ENCODE peak calls at places on chromosomes 12 and 14, in four cellular contexts. One of them, this sample, is unnamed.
A peak's percentile ranks its signal among the peaks of the same experiment; 100 is the strongest.

GRCh38 chr12:4809013-4809448 is 88.8 kb downstream of the GALNT8 start:
- DNase-seq in T47D: no peak
- DNase-seq in amniotic stem cell: no peak
- DNase-seq in ureter: no peak
- DNase-seq in this sample: no peak

GRCh38 chr14:26191123-26191522 is 406.7 kb downstream of the NOVA1 start:
- DNase-seq in T47D: peak; percentile 48
- DNase-seq in amniotic stem cell: no peak
- DNase-seq in ureter: no peak
- DNase-seq in this sample: no peak

GRCh38 chr14:36339817-36340216 is 19.4 kb upstream of the MBIP start:
- DNase-seq in T47D: no peak
- DNase-seq in amniotic stem cell: no peak
- DNase-seq in ureter: no peak
- DNase-seq in this sample: no peak

GRCh38 chr12:82608706-82609105 is 78.0 kb upstream of the TMTC2 start:
- DNase-seq in T47D: no peak
- DNase-seq in amniotic stem cell: no peak
- DNase-seq in ureter: no peak
- DNase-seq in this sample: no peak

GRCh38 chr12:66803972-66804371 is 125.1 kb upstream of the GRIP1 start:
- DNase-seq in T47D: no peak
- DNase-seq in amniotic stem cell: no peak
- DNase-seq in ureter: no peak
- DNase-seq in this sample: no peak

GRCh38 chr12:26711072-26711471 is 121.9 kb downstream of the ITPR2 start:
- DNase-seq in T47D: no peak
- DNase-seq in amniotic stem cell: no peak
- DNase-seq in ureter: no peak
- DNase-seq in this sample: no peak

GRCh38 chr14:71803539-71804260 is 128.5 kb upstream of the RGS6 start:
- DNase-seq in T47D: no peak
- DNase-seq in amniotic stem cell: no peak
- DNase-seq in ureter: no peak
- DNase-seq in this sample: no peak

GRCh38 chr14:76644875-76645518 is 116.3 kb upstream of the VASH1 start:
- DNase-seq in T47D: peak; percentile 66
- DNase-seq in amniotic stem cell: no peak
- DNase-seq in ureter: no peak
- DNase-seq in this sample: no peak

GRCh38 chr12:7989827-7990491 is 42.6 kb upstream of the FOXJ2 start:
- DNase-seq in T47D: no peak
- DNase-seq in amniotic stem cell: no peak
- DNase-seq in ureter: peak; percentile 54
- DNase-seq in this sample: peak; percentile 41

GRCh38 chr14:103343905-103344797 is 10.1 kb downstream of the EIF5 start:
- DNase-seq in T47D: no peak
- DNase-seq in amniotic stem cell: no peak
- DNase-seq in ureter: no peak
- DNase-seq in this sample: no peak

GRCh38 chr12:11863988-11864387 is 206.8 kb upstream of the BCL2L14 start:
- DNase-seq in T47D: no peak
- DNase-seq in amniotic stem cell: no peak
- DNase-seq in ureter: no peak
- DNase-seq in this sample: no peak

GRCh38 chr12:70258605-70259403 is 15.6 kb downstream of the CNOT2 start:
- DNase-seq in T47D: peak; percentile 65
- DNase-seq in amniotic stem cell: no peak
- DNase-seq in ureter: no peak
- DNase-seq in this sample: no peak

GRCh38 chr14:24057271-24057670 is 5.5 kb downstream of the CARMIL3 start:
- DNase-seq in T47D: no peak
- DNase-seq in amniotic stem cell: no peak
- DNase-seq in ureter: no peak
- DNase-seq in this sample: no peak

GRCh38 chr14:39050389-39050788 is 52.6 kb downstream of the SEC23A start:
- DNase-seq in T47D: no peak
- DNase-seq in amniotic stem cell: no peak
- DNase-seq in ureter: no peak
- DNase-seq in this sample: no peak

GRCh38 chr14:50363734-50364113 is 33.0 kb downstream of the CDKL1 start:
- DNase-seq in T47D: no peak
- DNase-seq in amniotic stem cell: no peak
- DNase-seq in ureter: peak; percentile 42
- DNase-seq in this sample: peak; percentile 49

This sample was measured in central memory CD8-positive, alpha-beta T cell.